ENCODE peak calls at places on chromosomes 7 and 10, in nine cellular contexts. P is ELR; V is NCI-H1417; I is GM13977; C is fibroblast of mammary gland; X is stimulated activated CD4-positive, alpha-beta T cell treated with anti-CD3 and anti-CD28 coated beads, Interleukin-1b, Interleukin-23, amount 100 ng/mL, for 4 hours; Q is germinal center; T is astrocyte; U is pulmonary artery endothelial cell. G is an unnamed sample.

GRCh38 chr10:36766921-36767320 is 358.5 kb upstream of the ANKRD30A start:
- DNase-seq in U (no peak), X (no peak), C (no peak), P (no peak), T (no peak), Q (no peak), V (no peak), I (no peak), G (no peak)

GRCh38 chr10:50395279-50395678 is 144.0 kb upstream of the ASAH2 start:
- DNase-seq in X (no peak), V (no peak), P (peak; percentile 44), Q (no peak), U (no peak), T (peak; percentile 29), C (peak; percentile 93), I (no peak), G (no peak)

GRCh38 chr10:14063531-14064317 is 267.0 kb downstream of the FRMD4A start:
- DNase-seq in X (no peak), U (no peak), V (no peak), C (peak; percentile 87), I (no peak), P (no peak), Q (no peak), T (peak; percentile 95), G (no peak)

GRCh38 chr10:4586756-4587155 is 239.3 kb upstream of the AKR1E2 start:
- DNase-seq in V (no peak), C (no peak), X (no peak), P (no peak), Q (no peak), I (no peak), T (peak; percentile 55), U (no peak), G (no peak)

GRCh38 chr7:87463982-87464381 is 11.5 kb downstream of the ABCB4 start:
- DNase-seq in V (no peak), T (no peak), U (no peak), Q (no peak), X (no peak), P (no peak), C (no peak), I (no peak), G (no peak)

GRCh38 chr10:110083884-110084283 is 76.1 kb downstream of the ADD3 start:
- DNase-seq in P (peak; percentile 19), I (no peak), V (no peak), Q (no peak), C (peak; percentile 33), U (no peak), X (no peak), T (peak; percentile 53), G (no peak)

GRCh38 chr7:476736-477360 is 42.8 kb downstream of the PDGFA start:
- DNase-seq in U (no peak), P (no peak), V (no peak), C (no peak), Q (no peak), I (no peak), T (no peak), X (no peak), G (no peak)

GRCh38 chr10:70666960-70667798 is 5.1 kb upstream of the ADAMTS14 start:
- DNase-seq in C (no peak), X (no peak), I (no peak), V (no peak), Q (no peak), T (peak; percentile 29), P (no peak), U (no peak), G (no peak)

GRCh38 chr7:1085266-1085665 is 2.6 kb upstream of the GPER1 start:
- DNase-seq in X (no peak), C (no peak), V (no peak), Q (no peak), P (no peak), T (no peak), I (no peak), U (no peak), G (no peak)

GRCh38 chr10:126101744-126102143 is 205.4 kb downstream of the FANK1 start:
- DNase-seq in C (no peak), T (no peak), V (no peak), Q (peak; percentile 49), P (no peak), U (no peak), X (no peak), I (peak; percentile 44), G (no peak)

GRCh38 chr10:88385601-88386203 is 197.4 kb downstream of the RNLS start:
- DNase-seq in V (peak; percentile 15), Q (peak; percentile 62), C (no peak), X (peak; percentile 4), U (no peak), P (peak; percentile 19), T (no peak), I (peak; percentile 52), G (peak; percentile 26)

GRCh38 chr10:99532687-99533495 is at the start of gene NKX2-3:
- DNase-seq in U (peak; percentile 10), P (peak; percentile 63), C (peak; percentile 49), Q (peak; percentile 86), X (peak; percentile 37), T (no peak), I (peak; percentile 71), V (no peak), G (no peak)

GRCh38 chr10:89427629-89428028 is 13.3 kb downstream of the IFIT5 start:
- DNase-seq in T (peak; percentile 85), P (peak; percentile 90), C (peak; percentile 87), V (no peak), I (no peak), X (no peak), Q (no peak), U (no peak), G (no peak)

GRCh38 chr10:37701781-37702493 is 155.5 kb downstream of the ZNF248 start:
- DNase-seq in I (no peak), P (no peak), T (no peak), X (no peak), V (no peak), C (no peak), Q (no peak), U (no peak), G (no peak)

GRCh38 chr10:78331391-78331922 is 297.8 kb downstream of the RPS24 start:
- DNase-seq in U (no peak), C (peak; percentile 79), Q (no peak), X (no peak), I (no peak), V (no peak), T (peak; percentile 76), P (peak; percentile 67), G (no peak)

GRCh38 chr10:23375366-23375765 is 30.8 kb upstream of the C10orf67 start:
- DNase-seq in U (no peak), X (no peak), I (no peak), Q (no peak), C (no peak), V (no peak), T (no peak), P (no peak), G (no peak)

GRCh38 chr7:140294454-140294853 is 103.9 kb downstream of the SLC37A3 start:
- DNase-seq in U (no peak), Q (no peak), V (no peak), T (no peak), C (no peak), I (no peak), P (no peak), X (no peak), G (no peak)

GRCh38 chr7:768881-769504 is 41.9 kb upstream of the PRKAR1B start:
- DNase-seq in U (no peak), T (no peak), I (no peak), P (no peak), X (no peak), C (peak; percentile 80), Q (no peak), V (peak; percentile 40), G (no peak)

GRCh38 chr7:8254667-8255066 is 7.3 kb downstream of the ICA1 start:
- DNase-seq in C (no peak), Q (no peak), I (no peak), P (no peak), X (no peak), V (peak; percentile 55), U (no peak), T (no peak), G (no peak)

GRCh38 chr10:3760083-3760482 is 24.9 kb downstream of the KLF6 start:
- DNase-seq in U (no peak), T (no peak), C (no peak), P (no peak), X (no peak), Q (no peak), I (no peak), V (no peak), G (no peak)

GRCh38 chr7:23530901-23531793 is 634 bp downstream of the TRA2A start:
- DNase-seq in C (peak; percentile 59), X (peak; percentile 35), P (peak; percentile 77), I (peak; percentile 48), U (peak; percentile 20), V (peak; percentile 95), Q (peak; percentile 54), T (peak; percentile 50), G (peak; percentile 18)

GRCh38 chr7:158781976-158782637 is 47.2 kb downstream of the ESYT2 start:
- DNase-seq in U (no peak), X (no peak), Q (no peak), P (no peak), I (no peak), V (no peak), C (no peak), T (no peak), G (no peak)

GRCh38 chr10:124564881-124565280 is 103.3 kb downstream of the LHPP start:
- DNase-seq in X (no peak), Q (no peak), U (no peak), P (no peak), I (no peak), C (no peak), V (no peak), T (no peak), G (no peak)

GRCh38 chr7:1027285-1028043 is 16.9 kb upstream of the GPR146 start:
- DNase-seq in T (peak; percentile 38), P (peak; percentile 60), X (no peak), I (no peak), U (no peak), C (peak; percentile 31), V (peak; percentile 55), Q (no peak), G (no peak)